ENCODE peak calls at places on chromosomes 12 and 14, in eight cellular contexts. E, A, K, Q, H, V, G and T are unnamed samples.

GRCh38 chr12:117158911-117159310 is 31.4 kb downstream of the FBXO21 start:
- DNase-seq in Q (no peak), K (peak; percentile 29), A (no peak), V (no peak), G (no peak), E (no peak), H (no peak), T (no peak)

GRCh38 chr14:43503508-43503907 is 1003.6 kb downstream of the FSCB start:
- DNase-seq in G (no peak), K (peak; percentile 2), A (no peak), E (peak; percentile 37), Q (no peak), V (no peak), H (no peak), T (no peak)

GRCh38 chr14:41285193-41285748 is 321.4 kb upstream of the LRFN5 start:
- DNase-seq in H (no peak), Q (peak; percentile 61), E (peak; percentile 97), V (no peak), K (peak; percentile 30), G (peak; percentile 15), A (peak; percentile 6), T (no peak)

GRCh38 chr12:119920064-119920463 is 42.9 kb upstream of the CIT start:
- DNase-seq in A (no peak), Q (no peak), H (no peak), G (no peak), E (no peak), V (no peak), K (no peak), T (no peak)

GRCh38 chr12:21940972-21941521 is at the start of gene ABCC9:
- DNase-seq in E (peak; percentile 72), V (no peak), H (peak; percentile 80), G (peak; percentile 55), A (no peak), Q (no peak), K (peak; percentile 25), T (no peak)

GRCh38 chr12:93624595-93625294 is 52.3 kb downstream of the SOCS2 start:
- DNase-seq in Q (no peak), K (peak; percentile 90), E (no peak), H (no peak), A (peak; percentile 93), G (no peak), V (no peak), T (peak; percentile 75)

GRCh38 chr12:121299662-121300061 is 3.2 kb upstream of the CAMKK2 start:
- DNase-seq in V (no peak), H (no peak), K (no peak), A (no peak), E (no peak), Q (no peak), G (no peak), T (no peak)

GRCh38 chr12:11500222-11500860 is 105.0 kb upstream of the PRB2 start:
- DNase-seq in Q (peak; percentile 77), H (peak; percentile 90), K (peak; percentile 77), E (no peak), V (peak; percentile 41), G (peak; percentile 77), A (peak; percentile 47), T (no peak)

GRCh38 chr12:117152793-117153775 is 37.2 kb downstream of the FBXO21 start:
- DNase-seq in Q (no peak), K (no peak), H (peak; percentile 34), A (no peak), V (no peak), E (no peak), G (no peak), T (no peak)

GRCh38 chr14:89507521-89507920 is 90.5 kb upstream of the FOXN3 start:
- DNase-seq in E (no peak), V (no peak), Q (no peak), A (peak; percentile 72), K (peak; percentile 45), G (no peak), H (no peak), T (peak; percentile 75)

GRCh38 chr14:69282448-69282847 is 22.5 kb downstream of the GALNT16 start:
- DNase-seq in V (no peak), H (no peak), A (no peak), Q (no peak), E (no peak), K (no peak), G (no peak), T (no peak)